ENCODE peak calls at places on chromosomes 1 and 21, in four cellular contexts. J, G, Q and E are unnamed samples. For H3K4me1 and H3K9me3, the result is how much of the 10 kb centered on the place peaks cover.

GRCh38 chr1:21524220-21524619 is 15.0 kb downstream of the ALPL start:
- DNase-seq in J (no peak), G (no peak), Q (no peak), E (no peak)

GRCh38 chr1:209688746-209689234 is 13.6 kb downstream of the G0S2 start:
- DNase-seq in J (no peak), G (peak), Q (no peak), E (no peak)

GRCh38 chr1:205986291-205986690 is 16.9 kb downstream of the RAB7B start:
- DNase-seq in J (no peak), G (no peak), Q (no peak), E (no peak)

GRCh38 chr1:54519709-54520108 is 28.3 kb upstream of the ACOT11 start:
- DNase-seq in J (no peak), G (no peak), Q (no peak), E (no peak)

GRCh38 chr1:183567584-183567983 is 22.7 kb downstream of the NCF2 start:
- DNase-seq in J (peak), G (peak), Q (no peak), E (no peak)

GRCh38 chr1:57421366-57421765 is 2.5 kb downstream of the DAB1 start:
- DNase-seq in J (no peak), G (peak), Q (no peak), E (no peak)

GRCh38 chr21:29549614-29550013 is 250.9 kb downstream of the BACH1 start:
- DNase-seq in J (no peak), G (no peak), Q (no peak), E (no peak)

GRCh38 chr21:43812139-43812821 is 22.9 kb downstream of the RRP1 start:
- DNase-seq in J (no peak), G (no peak), Q (no peak), E (no peak)

GRCh38 chr1:229229137-229229720 is 41.7 kb upstream of the RAB4A start:
- DNase-seq in J (no peak), G (no peak), Q (no peak), E (no peak)

GRCh38 chr1:204228896-204229295 is 15.1 kb upstream of the GOLT1A start:
- DNase-seq in J (no peak), G (no peak), Q (no peak), E (no peak)

GRCh38 chr1:76881726-76882125 is 14.4 kb downstream of the ST6GALNAC5 start:
- DNase-seq in J (no peak), G (no peak), Q (no peak), E (no peak)

GRCh38 chr1:21901473-21901847 is 35.6 kb downstream of the HSPG2 start:
- DNase-seq in J (no peak), G (no peak), Q (no peak), E (no peak)

GRCh38 chr21:33198346-33199135 is 31.2 kb upstream of the IFNAR2 start:
- DNase-seq in J (no peak), G (peak), Q (no peak), E (no peak)

GRCh38 chr1:15736035-15736665 is at the start of gene SLC25A34:
- DNase-seq in J (peak), G (no peak), Q (no peak), E (no peak)

GRCh38 chr1:160018900-160019299 is 12.9 kb downstream of the PIGM start:
- DNase-seq in J (no peak), G (no peak), Q (no peak), E (no peak)

GRCh38 chr1:56931686-56932085 is 34.1 kb downstream of the C8B start:
- DNase-seq in J (no peak), G (no peak), Q (no peak), E (no peak)

GRCh38 chr1:153697873-153698647 is 19.6 kb downstream of the NPR1 start:
- DNase-seq in J (peak), G (peak), Q (no peak), E (no peak)

GRCh38 chr1:3988431-3988830 is 88.4 kb upstream of the C1orf174 start:
- DNase-seq in J (no peak), G (no peak), Q (no peak), E (no peak)

GRCh38 chr1:108346137-108346536 is 102.3 kb upstream of the NBPF4 start:
- DNase-seq in J (no peak), G (no peak), Q (no peak), E (no peak)

GRCh38 chr1:227899141-227899819 is 48.5 kb downstream of the WNT9A start:
- DNase-seq in J (no peak), G (no peak), Q (no peak), E (no peak)

GRCh38 chr1:7885513-7886298 is 32.8 kb upstream of the UTS2 start:
- DNase-seq in J (peak), G (no peak), Q (no peak), E (no peak)

GRCh38 chr1:220952941-220953340 is 73.7 kb downstream of the HLX start:
- DNase-seq in J (no peak), G (no peak), Q (no peak), E (no peak)

GRCh38 chr1:233664254-233664653 is 50.3 kb downstream of the KCNK1 start:
- DNase-seq in J (no peak), G (no peak), Q (no peak), E (no peak)

DNA sequence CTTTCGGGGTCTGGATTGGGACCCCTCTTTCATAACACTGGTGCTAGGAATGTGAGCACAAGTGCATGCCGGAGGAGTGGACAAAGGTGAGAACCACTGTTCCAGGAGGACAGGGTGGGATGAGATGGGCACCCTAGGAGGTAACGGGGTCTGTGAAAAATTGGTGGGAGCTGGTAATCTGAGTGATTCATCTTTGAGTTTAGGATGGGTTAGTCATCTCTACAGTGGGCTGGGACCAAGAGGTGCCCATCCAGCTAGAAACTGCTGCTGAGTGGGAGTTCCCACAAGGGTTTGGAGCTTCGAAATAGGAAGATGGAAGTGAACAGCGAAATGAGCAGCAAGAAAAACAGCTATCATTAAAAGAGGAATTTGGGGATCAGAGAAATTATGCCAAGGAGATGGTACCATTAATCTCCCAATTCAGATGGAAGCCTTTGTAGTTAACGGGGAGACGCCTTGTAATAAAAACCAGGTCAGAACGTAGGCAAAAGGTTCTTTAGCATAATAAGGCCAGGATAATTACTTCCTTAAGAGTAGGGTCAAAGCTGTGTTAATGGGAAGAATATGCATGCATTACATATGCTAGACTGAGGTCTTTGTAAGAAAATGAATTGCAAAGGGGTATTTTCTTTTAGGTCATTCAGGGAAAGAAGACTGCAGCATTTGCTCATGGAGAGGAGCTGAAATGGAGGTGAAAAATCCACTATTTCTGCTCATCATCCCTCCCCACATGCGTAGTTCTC is 55.5 kb downstream of the OLFML3 start:
- DNase-seq in J (no peak), G (no peak), Q (no peak), E (no peak)
- H3K27ac ChIP-seq in J (no peak), G (no peak), Q (no peak), E (no peak)

DNA sequence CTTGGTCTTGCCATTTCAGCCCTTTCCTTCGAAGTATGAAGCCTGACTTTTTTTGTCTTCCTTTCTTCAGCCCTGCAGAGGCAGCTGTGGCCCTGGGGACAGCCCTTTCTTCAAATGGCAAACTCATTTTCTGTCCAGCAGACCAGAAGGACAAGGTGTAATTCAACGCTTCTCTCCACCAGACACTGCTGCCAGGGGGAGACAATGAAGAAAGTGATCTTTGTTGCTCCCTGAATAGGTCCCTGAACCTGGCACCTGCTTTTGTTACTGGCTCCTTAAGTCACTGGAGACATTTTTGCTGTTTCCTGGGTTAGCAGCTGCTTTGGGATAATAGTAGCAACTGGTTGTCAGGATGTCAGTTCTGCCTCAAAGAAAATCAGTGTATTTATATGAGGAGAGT is 50.8 kb upstream of the MACF1 start:
- DNase-seq in J (no peak), G (no peak), Q (no peak), E (no peak)
- H3K4me1 ChIP-seq in J (under half), G (under half), Q (under half), E (under half)

GRCh38 chr1:235670157-235670776 is 20.7 kb upstream of the GNG4 start:
- DNase-seq in J (no peak), G (no peak), Q (no peak), E (no peak)

GRCh38 chr1:235673981-235674380 is 24.4 kb upstream of the GNG4 start:
- DNase-seq in J (no peak), G (no peak), Q (no peak), E (no peak)

GRCh38 chr1:235675152-235675890 is 25.7 kb upstream of the GNG4 start:
- DNase-seq in J (no peak), G (peak), Q (no peak), E (no peak)

GRCh38 chr1:235669277-235669676 is 19.7 kb upstream of the GNG4 start:
- DNase-seq in J (no peak), G (no peak), Q (no peak), E (no peak)

DNA sequence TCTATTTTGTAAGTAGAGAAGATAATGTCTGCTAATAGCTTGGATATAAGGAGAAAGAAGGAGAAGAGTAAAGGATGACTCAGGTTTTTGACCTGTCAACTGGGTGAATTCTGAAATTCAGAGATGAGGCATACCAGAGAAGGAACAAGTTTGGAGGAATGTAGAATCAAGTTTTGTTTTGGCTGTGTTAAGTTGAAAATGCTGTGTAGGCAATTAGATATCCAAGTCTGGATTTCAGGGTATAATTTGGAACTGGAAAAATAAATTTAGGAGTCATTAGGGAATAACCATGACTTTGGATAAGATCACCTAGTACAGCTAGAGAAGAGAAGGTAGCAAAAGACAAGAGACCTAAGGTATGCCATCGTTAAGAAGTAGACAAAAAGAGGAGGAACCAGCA is 22.4 kb upstream of the GNG4 start:
- DNase-seq in J (no peak), G (no peak), Q (no peak), E (no peak)
- H3K9me3 ChIP-seq in J (under half), G (under half), Q (under half), E (under half)

GRCh38 chr1:117092594-117092993 is 29.0 kb downstream of the TRIM45 start:
- DNase-seq in J (no peak), G (no peak), Q (no peak), E (no peak)

GRCh38 chr1:117096871-117097842 is 24.4 kb downstream of the TRIM45 start:
- DNase-seq in J (no peak), G (peak), Q (no peak), E (no peak)

GRCh38 chr1:117093091-117093534 is 28.4 kb downstream of the TRIM45 start:
- DNase-seq in J (peak), G (peak), Q (no peak), E (no peak)

GRCh38 chr1:117093870-117094621 is 27.5 kb downstream of the TRIM45 start:
- DNase-seq in J (peak), G (peak), Q (peak), E (peak)

GRCh38 chr1:117095237-117095636 is 26.3 kb downstream of the TRIM45 start:
- DNase-seq in J (no peak), G (peak), Q (no peak), E (no peak)
- H3K27ac ChIP-seq in J (no peak), G (peak), Q (no peak), E (no peak)

DNA sequence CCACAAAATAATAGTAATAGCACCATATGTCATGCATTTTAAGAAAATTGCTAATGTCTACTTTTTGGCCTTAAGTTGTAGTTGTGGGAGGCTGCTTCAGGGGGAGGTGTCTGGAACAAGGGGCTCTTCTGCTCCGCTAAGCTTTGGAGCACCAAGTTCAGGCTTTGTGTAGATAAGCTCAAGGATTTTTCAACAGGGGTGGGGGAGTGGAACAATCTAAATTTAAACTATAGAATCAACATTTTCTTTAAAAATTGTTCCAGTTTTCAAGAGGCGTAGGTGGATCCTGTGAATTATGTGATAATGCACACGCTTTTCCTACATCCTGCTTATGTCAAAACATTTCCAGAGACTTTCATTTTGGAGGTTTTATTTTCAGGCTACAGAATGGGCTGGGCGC is 9.8 kb downstream of the ATP1A1 start:
- DNase-seq in J (no peak), G (no peak), Q (no peak), E (no peak)
- H3K4me1 ChIP-seq in J (under half), G (under half), Q (half or more), E (under half)

GRCh38 chr21:39900491-39900890 is 33.3 kb downstream of the PCP4 start:
- DNase-seq in J (no peak), G (no peak), Q (no peak), E (no peak)
- H3K9me3 ChIP-seq in J (under half), G (under half), Q (under half), E (under half)

DNA sequence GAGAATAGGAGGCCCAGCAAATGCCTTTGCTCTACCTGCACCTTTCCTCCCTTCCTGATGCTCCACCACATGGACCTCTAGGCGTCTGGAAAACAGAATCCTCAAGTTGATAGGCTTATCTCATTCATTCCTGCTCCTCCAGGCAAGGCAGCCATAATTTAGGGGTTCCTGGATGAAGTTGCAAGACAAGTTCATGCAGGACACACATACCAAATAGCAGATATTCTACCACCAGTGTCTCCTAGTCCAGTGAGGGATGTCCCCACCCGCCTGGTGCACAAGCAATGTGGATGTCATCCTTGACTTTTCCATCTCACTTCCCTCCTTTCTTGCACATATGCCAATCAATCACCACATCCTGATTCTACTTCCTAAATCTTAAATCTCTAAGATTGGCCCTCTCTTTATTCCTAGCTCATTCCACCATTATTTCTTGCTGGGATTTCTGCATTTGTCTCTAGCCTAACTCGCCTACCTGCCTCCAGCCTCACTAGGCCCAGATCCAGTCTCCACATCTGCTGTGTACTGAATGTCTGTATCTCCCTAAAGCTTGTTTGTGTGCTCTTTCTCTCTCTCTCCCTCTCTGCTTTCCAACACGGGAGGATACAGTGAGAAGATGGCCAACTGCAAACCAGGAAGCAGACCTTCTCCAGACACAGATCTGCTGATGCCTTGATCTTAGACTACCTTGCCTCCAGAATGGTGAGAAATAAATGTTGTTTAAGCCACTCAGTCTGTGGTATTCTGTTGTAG is 40.5 kb downstream of the CD34 start:
- DNase-seq in J (no peak), G (no peak), Q (no peak), E (no peak)
- H3K27ac ChIP-seq in J (no peak), G (no peak), Q (peak), E (peak)